ENCODE peak calls at places on chromosomes 12 and 14, in nine cellular contexts. X is substantia nigra; W is kidney tubule cell; S is left ventricle myocardium superior; T is NCI-H1694; C is A549; N is H7; K is activated CD4-positive, CD25-positive, alpha-beta regulatory T cell; M is activated naive CD8-positive, alpha-beta T cell treated with anti-CD3 and anti-CD28 coated beads, Interleukin-2, amount 50 U/mL, for 24 hours. P is an unnamed sample.

GRCh38 chr12:115598827-115599226 is 678.7 kb downstream of the MED13L start:
- DNase-seq in K (no peak), X (peak), M (no peak), C (no peak), T (no peak), S (no peak), W (no peak), N (no peak), P (no peak)

GRCh38 chr12:6644903-6645302 is 2.3 kb downstream of the ACRBP start:
- DNase-seq in X (peak), N (peak), K (no peak), M (no peak), W (no peak), C (no peak), S (peak), T (peak), P (no peak)

GRCh38 chr12:104566244-104566993 is 109.7 kb downstream of the CHST11 start:
- DNase-seq in S (no peak), T (no peak), X (no peak), C (no peak), N (no peak), M (peak), K (no peak), W (no peak), P (no peak)

GRCh38 chr14:74502236-74503019 is 8.9 kb downstream of the ISCA2 start:
- DNase-seq in M (no peak), T (peak), S (no peak), C (peak), K (no peak), N (peak), X (no peak), W (peak), P (peak)

GRCh38 chr14:51082394-51082793 is 12.5 kb downstream of the TRIM9 start:
- DNase-seq in W (no peak), N (no peak), S (no peak), T (no peak), C (no peak), X (no peak), M (no peak), K (no peak), P (no peak)

GRCh38 chr12:51419473-51420228 is 5.0 kb upstream of the SLC4A8 start:
- DNase-seq in T (no peak), S (no peak), W (no peak), M (no peak), X (no peak), C (peak), N (peak), K (no peak), P (no peak)

GRCh38 chr12:8455727-8456360 is at the start of gene CLEC6A:
- DNase-seq in M (no peak), T (no peak), K (no peak), X (no peak), S (no peak), W (no peak), N (no peak), C (no peak), P (no peak)

GRCh38 chr14:57921377-57921776 is 55.5 kb upstream of the SLC35F4 start:
- DNase-seq in K (no peak), X (no peak), N (no peak), T (no peak), W (no peak), M (no peak), S (no peak), C (no peak), P (no peak)

GRCh38 chr12:38392584-38393144 is 76.1 kb downstream of the ALG10B start:
- DNase-seq in W (peak), X (no peak), N (no peak), K (no peak), S (no peak), C (no peak), M (no peak), T (no peak), P (no peak)

GRCh38 chr12:93896427-93896826 is 219.3 kb downstream of the CRADD start:
- DNase-seq in S (no peak), C (peak), K (no peak), X (no peak), N (peak), M (no peak), W (no peak), T (no peak), P (no peak)

GRCh38 chr12:52215587-52216031 is 17.4 kb upstream of the KRT7 start:
- DNase-seq in K (no peak), N (peak), M (no peak), X (no peak), W (peak), T (no peak), S (no peak), C (peak), P (peak)

P was measured in kidney glomerular epithelial cell.